ENCODE peak calls at places on chromosomes 13 and 19, in seven cellular contexts. J is CD4-positive, alpha-beta T cell; Y is RWPE1; T is heart right ventricle; G is sigmoid colon; K is hepatocyte; X is IMR-90. C is an unnamed sample.

GRCh38 chr13:111247552-111247951 is 72.9 kb upstream of the TEX29 start:
- DNase-seq in X (no peak), T (peak), Y (no peak), K (no peak), G (no peak), J (no peak), C (no peak)

GRCh38 chr13:27374650-27375049 is 49.8 kb upstream of the GTF3A start:
- DNase-seq in G (peak), X (peak), K (peak), J (peak), Y (peak), T (peak), C (no peak)

GRCh38 chr13:30362869-30363268 is 55.5 kb upstream of the KATNAL1 start:
- DNase-seq in K (no peak), T (no peak), G (no peak), Y (no peak), J (no peak), X (no peak), C (no peak)

GRCh38 chr19:28065026-28065425 is 1147.9 kb downstream of the UQCRFS1 start:
- DNase-seq in G (no peak), Y (no peak), K (no peak), T (no peak), X (no peak), J (no peak), C (no peak)

GRCh38 chr13:23477096-23477495 is 43.6 kb upstream of the SACS start:
- DNase-seq in J (no peak), K (no peak), T (no peak), X (peak), Y (no peak), G (no peak), C (no peak)

GRCh38 chr19:30522359-30522758 is 150.2 kb downstream of the ZNF536 start:
- DNase-seq in T (no peak), Y (no peak), K (no peak), J (no peak), X (no peak), G (no peak), C (no peak)

GRCh38 chr19:29539131-29539530 is 13.3 kb downstream of the VSTM2B start:
- DNase-seq in T (no peak), J (no peak), Y (no peak), X (no peak), G (no peak), K (no peak), C (no peak)

GRCh38 chr19:53881482-53882390 is at the start of gene PRKCG:
- DNase-seq in Y (no peak), J (peak), T (no peak), X (no peak), K (peak), G (no peak), C (peak)

GRCh38 chr19:11016591-11016990 is 55.8 kb downstream of the SMARCA4 start:
- DNase-seq in K (no peak), X (no peak), G (no peak), T (peak), J (no peak), Y (no peak), C (no peak)

GRCh38 chr13:77896536-77896935 is 22.1 kb downstream of the EDNRB start:
- DNase-seq in X (peak), T (peak), J (no peak), Y (no peak), K (no peak), G (peak), C (no peak)

GRCh38 chr13:88063741-88064140 is 392.6 kb downstream of the SLITRK5 start:
- DNase-seq in T (no peak), X (no peak), G (no peak), J (no peak), Y (no peak), K (no peak), C (no peak)

GRCh38 chr19:48543121-48543710 is 8.8 kb upstream of the SULT2B1 start:
- DNase-seq in Y (peak), G (no peak), J (no peak), T (no peak), X (peak), K (no peak), C (no peak)

GRCh38 chr19:45125975-45126493 is 33.1 kb downstream of the PPP1R37 start:
- DNase-seq in J (peak), Y (peak), T (peak), X (peak), G (no peak), K (peak), C (peak)

GRCh38 chr19:19040417-19040816 is 7.0 kb downstream of the ARMC6 start:
- DNase-seq in Y (no peak), T (peak), G (peak), J (no peak), K (peak), X (peak), C (no peak)

GRCh38 chr13:112457081-112457480 is 80.9 kb downstream of the SPACA7 start:
- DNase-seq in K (no peak), X (no peak), Y (no peak), G (no peak), T (no peak), J (no peak), C (no peak)

GRCh38 chr19:2609389-2610116 is 92.9 kb downstream of the GNG7 start:
- DNase-seq in K (no peak), J (no peak), Y (no peak), X (no peak), T (no peak), G (no peak), C (no peak)

GRCh38 chr19:1068111-1069001 is 1.4 kb downstream of the ARHGAP45 start:
- DNase-seq in T (peak), Y (no peak), K (no peak), G (no peak), J (peak), X (no peak), C (no peak)

GRCh38 chr13:34114581-34114980 is 296.6 kb downstream of the RFC3 start:
- DNase-seq in J (no peak), X (no peak), T (no peak), G (no peak), K (no peak), Y (no peak), C (no peak)

GRCh38 chr13:29563941-29564340 is 31.5 kb downstream of the SLC7A1 start:
- DNase-seq in X (no peak), K (no peak), J (no peak), T (no peak), Y (no peak), G (no peak), C (no peak)

GRCh38 chr19:46374526-46375475 is 27.9 kb downstream of the PPP5C start:
- DNase-seq in J (no peak), T (no peak), K (peak), G (peak), Y (no peak), X (no peak), C (no peak)

GRCh38 chr13:103788061-103788652 is 721.9 kb upstream of the SLC10A2 start:
- DNase-seq in Y (no peak), G (no peak), X (no peak), T (peak), K (peak), J (no peak), C (no peak)

GRCh38 chr19:8017808-8018207 is 12.4 kb upstream of the ELAVL1 start:
- DNase-seq in J (peak), T (no peak), X (no peak), Y (no peak), G (no peak), K (no peak), C (peak)

GRCh38 chr19:39430675-39431593 is 4.8 kb downstream of the RPS16 start:
- DNase-seq in Y (peak), T (peak), J (peak), X (peak), G (no peak), K (peak), C (peak)

GRCh38 chr13:59088716-59089115 is 1075.0 kb downstream of the DIAPH3 start:
- DNase-seq in X (peak), G (no peak), J (no peak), T (no peak), K (no peak), Y (no peak), C (no peak)

GRCh38 chr13:24052547-24052981 is 108.0 kb upstream of the SPATA13 start:
- DNase-seq in T (no peak), K (no peak), Y (no peak), J (no peak), X (peak), G (peak), C (no peak)

GRCh38 chr19:54133312-54133956 is 4.1 kb upstream of the CNOT3 start:
- DNase-seq in G (no peak), X (no peak), T (no peak), K (peak), Y (no peak), J (no peak), C (no peak)

GRCh38 chr13:40016953-40017660 is 361.6 kb downstream of the COG6 start:
- DNase-seq in Y (no peak), G (no peak), X (no peak), T (no peak), K (no peak), J (no peak), C (no peak)

GRCh38 chr19:1503925-1504430 is 8.8 kb downstream of the ADAMTSL5 start:
- DNase-seq in Y (no peak), K (no peak), J (no peak), G (no peak), T (no peak), X (no peak), C (no peak)

GRCh38 chr13:83450586-83450985 is 431.7 kb downstream of the SLITRK1 start:
- DNase-seq in Y (no peak), T (no peak), K (no peak), X (no peak), G (no peak), J (no peak), C (no peak)

GRCh38 chr19:5927439-5927821 is 13.4 kb downstream of the CAPS start:
- DNase-seq in G (no peak), Y (no peak), J (no peak), K (no peak), T (no peak), X (no peak), C (no peak)

GRCh38 chr13:102569488-102569887 is 27.3 kb upstream of the TPP2 start:
- DNase-seq in G (no peak), J (no peak), Y (no peak), T (no peak), X (peak), K (no peak), C (no peak)

GRCh38 chr13:102567857-102568256 is 28.9 kb upstream of the TPP2 start:
- DNase-seq in Y (no peak), J (no peak), X (no peak), T (no peak), G (no peak), K (no peak), C (no peak)

GRCh38 chr13:102566513-102566912 is 30.3 kb upstream of the TPP2 start:
- DNase-seq in Y (no peak), J (no peak), G (no peak), T (no peak), X (no peak), K (no peak), C (no peak)

DNA sequence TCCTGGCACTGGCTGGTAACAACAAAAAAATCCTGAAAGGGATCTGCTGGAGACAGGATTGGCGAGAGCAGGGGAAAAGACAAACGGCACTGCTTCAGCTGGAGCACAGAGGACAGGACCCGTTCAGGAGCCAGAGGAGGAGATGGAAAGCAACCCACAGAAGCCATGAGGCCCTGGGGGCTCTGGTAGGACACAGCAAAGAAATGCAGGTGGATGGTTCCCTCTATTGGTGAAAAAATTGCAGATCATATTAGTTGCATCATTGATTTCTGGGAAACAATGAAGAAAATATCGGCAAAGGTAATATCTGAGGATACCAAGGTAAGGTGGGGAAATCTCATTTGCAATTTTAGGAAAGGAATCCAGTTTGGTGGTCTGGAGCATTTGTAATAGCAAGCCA is 25.7 kb upstream of the TPP2 start:
- DNase-seq in J (no peak), X (no peak), G (no peak), Y (no peak), K (no peak), T (no peak), C (no peak)
- TF ChIP-seq CTCF in J (no peak), X (peak), G (no peak), Y (no peak), K (peak), T (no peak), C (no peak)

DNA sequence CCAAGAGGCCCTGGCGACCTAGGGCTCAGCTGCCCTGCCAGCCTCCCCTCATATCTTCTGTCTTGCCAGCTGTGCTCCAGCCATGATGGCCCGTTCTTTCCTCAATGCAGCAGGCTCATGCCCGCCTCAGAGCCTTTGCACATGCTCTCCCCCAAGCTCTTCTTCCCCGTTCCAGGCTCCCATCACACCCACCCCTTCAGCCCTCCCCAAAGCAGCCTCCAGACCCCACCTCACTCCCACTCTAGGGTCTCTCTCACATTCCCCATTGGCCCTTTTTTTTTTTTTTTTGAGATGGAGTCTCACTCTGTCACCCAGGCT is 29.9 kb upstream of the ATP1A3 start:
- DNase-seq in G (no peak), K (no peak), T (no peak), X (no peak), Y (no peak), J (no peak), C (no peak)
- TF ChIP-seq CTCF in G (no peak), K (no peak), T (no peak), X (no peak), Y (no peak), J (no peak), C (no peak)

GRCh38 chr19:4058696-4059492 is 7.8 kb downstream of the ZBTB7A start:
- DNase-seq in T (no peak), Y (no peak), X (no peak), G (peak), K (no peak), J (no peak), C (no peak)

GRCh38 chr19:4060621-4061177 is 6.0 kb downstream of the ZBTB7A start:
- DNase-seq in G (peak), T (no peak), K (peak), Y (no peak), X (no peak), J (no peak), C (no peak)

GRCh38 chr19:4059931-4060620 is 6.6 kb downstream of the ZBTB7A start:
- DNase-seq in X (no peak), K (peak), T (peak), Y (peak), J (peak), G (peak), C (no peak)

GRCh38 chr19:4059493-4059880 is 7.2 kb downstream of the ZBTB7A start:
- DNase-seq in G (peak), Y (no peak), K (peak), J (no peak), T (no peak), X (no peak), C (no peak)

GRCh38 chr19:4057913-4058695 is 8.6 kb downstream of the ZBTB7A start:
- DNase-seq in Y (peak), K (peak), G (peak), J (peak), T (peak), X (peak), C (no peak)
- TF ChIP-seq CTCF in Y (no peak), K (peak), G (peak), J (no peak), T (no peak), X (peak), C (no peak)

DNA sequence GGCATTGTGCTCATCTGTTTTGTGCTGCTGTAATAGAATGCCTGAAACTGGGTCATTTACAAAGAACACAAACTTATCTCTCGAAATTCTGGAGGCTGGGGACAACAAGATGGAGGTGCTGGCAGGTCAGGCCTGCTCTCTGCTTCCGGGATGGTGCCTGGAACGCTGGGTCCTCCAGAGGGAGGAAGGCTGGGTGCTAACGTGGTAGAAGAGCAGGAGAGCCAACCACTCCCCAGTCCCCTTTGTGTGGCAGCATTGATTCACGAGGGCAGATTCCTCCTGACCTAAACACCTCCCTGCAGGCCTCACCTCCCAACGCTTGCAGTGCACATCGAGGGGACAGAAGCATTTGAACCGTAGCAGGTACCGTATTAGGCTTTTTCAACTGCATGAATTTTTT is 34.1 kb upstream of the TFDP1 start:
- DNase-seq in G (no peak), X (no peak), T (no peak), K (no peak), Y (no peak), J (no peak), C (no peak)
- TF ChIP-seq CTCF in G (no peak), X (no peak), T (no peak), K (no peak), Y (no peak), J (no peak), C (no peak)

GRCh38 chr19:21484631-21485030 is 20.8 kb upstream of the ZNF429 start:
- DNase-seq in T (no peak), J (no peak), K (no peak), G (no peak), X (no peak), Y (no peak), C (no peak)

GRCh38 chr19:21482863-21483276 is 22.5 kb upstream of the ZNF429 start:
- DNase-seq in X (no peak), T (peak), J (peak), K (peak), Y (no peak), G (peak), C (peak)

GRCh38 chr19:21487969-21488368 is 17.4 kb upstream of the ZNF429 start:
- DNase-seq in T (no peak), Y (no peak), K (no peak), J (no peak), G (no peak), X (no peak), C (no peak)

DNA sequence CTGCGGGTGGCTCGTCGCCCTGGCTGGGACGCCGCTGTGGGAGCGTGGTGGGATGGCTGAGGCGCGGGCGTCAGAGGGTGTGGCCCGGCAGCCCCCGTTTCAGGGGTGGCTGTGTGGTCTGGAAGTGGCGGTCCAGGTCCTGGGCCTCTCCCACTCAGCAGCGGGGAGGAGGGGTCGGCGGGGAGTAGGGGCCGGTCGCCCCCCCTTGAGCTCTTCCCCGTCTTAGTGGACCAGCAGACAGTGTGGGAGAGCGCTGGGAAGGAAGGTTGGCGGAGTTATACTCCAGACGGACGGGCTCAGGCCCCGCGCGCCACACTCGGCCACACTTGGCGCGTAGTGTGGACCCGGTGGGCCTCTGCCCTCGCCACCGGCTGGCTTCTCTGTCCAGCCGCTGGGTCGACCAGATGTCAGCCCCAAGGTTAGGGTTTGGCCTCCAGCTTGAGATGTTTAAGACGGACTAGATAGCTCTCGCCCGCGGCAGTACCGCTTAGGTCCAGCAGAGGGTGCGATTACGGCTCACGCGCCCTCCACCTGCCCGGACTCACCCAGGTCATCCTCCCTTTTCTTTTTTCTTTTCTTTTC is 21.7 kb upstream of the ZNF429 start:
- DNase-seq in Y (no peak), T (peak), J (peak), K (no peak), X (no peak), G (peak), C (no peak)
- TF ChIP-seq CTCF in Y (no peak), T (peak), J (peak), K (no peak), X (no peak), G (peak), C (no peak)

C was measured in activated B cell treated with CpG ODN at 0.5 μM for 24 hours.